ENCODE peak calls at places on chromosomes 4 and X, in seven cellular contexts. One of them, this sample, is unnamed.

GRCh38 chr4:53537606-53538005 is 53.7 kb downstream of the LNX1 start:
- DNase-seq in HS-5: no peak
- DNase-seq in foreskin fibroblast: no peak
- DNase-seq in HCEC 1CT: no peak
- DNase-seq in substantia nigra: no peak
- DNase-seq in Right ventricle myocardium superior: no peak
- DNase-seq in NCI-H2171 treated with DMSO at 0.1 percent for 48 hours: no peak
- DNase-seq in this sample: no peak

GRCh38 chr4:15836362-15836761 is 58.2 kb downstream of the CD38 start:
- DNase-seq in foreskin fibroblast: no peak
- DNase-seq in substantia nigra: no peak
- DNase-seq in HCEC 1CT: no peak
- DNase-seq in Right ventricle myocardium superior: no peak
- DNase-seq in HS-5: no peak
- DNase-seq in NCI-H2171 treated with DMSO at 0.1 percent for 48 hours: no peak
- DNase-seq in this sample: no peak

GRCh38 chrX:131277543-131278115 is 11.5 kb downstream of the IGSF1 start:
- DNase-seq in NCI-H2171 treated with DMSO at 0.1 percent for 48 hours: no peak
- DNase-seq in HS-5: no peak
- DNase-seq in substantia nigra: no peak
- DNase-seq in foreskin fibroblast: no peak
- DNase-seq in HCEC 1CT: no peak
- DNase-seq in Right ventricle myocardium superior: no peak
- DNase-seq in this sample: no peak

GRCh38 chr4:85968945-85969830 is 390.7 kb downstream of the MAPK10 start:
- DNase-seq in HS-5: no peak
- DNase-seq in HCEC 1CT: peak
- DNase-seq in foreskin fibroblast: peak
- DNase-seq in substantia nigra: no peak
- DNase-seq in NCI-H2171 treated with DMSO at 0.1 percent for 48 hours: peak
- DNase-seq in Right ventricle myocardium superior: no peak
- DNase-seq in this sample: peak

GRCh38 chrX:74133156-74133796 is 170.7 kb upstream of the ZCCHC13 start:
- DNase-seq in Right ventricle myocardium superior: no peak
- DNase-seq in HS-5: peak
- DNase-seq in NCI-H2171 treated with DMSO at 0.1 percent for 48 hours: peak
- DNase-seq in substantia nigra: no peak
- DNase-seq in foreskin fibroblast: peak
- DNase-seq in HCEC 1CT: peak
- DNase-seq in this sample: peak

GRCh38 chr4:78596111-78596742 is 44.7 kb downstream of the ANXA3 start:
- DNase-seq in NCI-H2171 treated with DMSO at 0.1 percent for 48 hours: no peak
- DNase-seq in HCEC 1CT: no peak
- DNase-seq in substantia nigra: no peak
- DNase-seq in foreskin fibroblast: no peak
- DNase-seq in Right ventricle myocardium superior: no peak
- DNase-seq in HS-5: no peak
- DNase-seq in this sample: no peak

GRCh38 chr4:12724520-12724919 is 759.6 kb downstream of the RAB28 start:
- DNase-seq in HS-5: peak
- DNase-seq in foreskin fibroblast: no peak
- DNase-seq in Right ventricle myocardium superior: no peak
- DNase-seq in HCEC 1CT: no peak
- DNase-seq in NCI-H2171 treated with DMSO at 0.1 percent for 48 hours: peak
- DNase-seq in substantia nigra: no peak
- DNase-seq in this sample: no peak

GRCh38 chr4:156476359-156476758 is 495.2 kb downstream of the PDGFC start:
- DNase-seq in HCEC 1CT: peak
- DNase-seq in NCI-H2171 treated with DMSO at 0.1 percent for 48 hours: no peak
- DNase-seq in substantia nigra: no peak
- DNase-seq in Right ventricle myocardium superior: no peak
- DNase-seq in HS-5: peak
- DNase-seq in foreskin fibroblast: peak
- DNase-seq in this sample: no peak